ENCODE peak calls at places on chromosomes 7 and 10, in four cellular contexts. G is A549, L is brain microvascular endothelial cell, U is uterus. Q is an unnamed sample.
A peak's percentile ranks its signal among the peaks of the same experiment; 100 is the strongest.

GRCh38 chr7:159023746-159024145 is 120.9 kb downstream of the VIPR2 start:
- DNase-seq in G (no peak), L (no peak), U (no peak), Q (no peak)

GRCh38 chr7:128963327-128963757 is 25.6 kb downstream of the IRF5 start:
- DNase-seq in G (no peak), L (peak; percentile 31), U (no peak), Q (no peak)

GRCh38 chr10:121838149-121838548 is 89.7 kb downstream of the ATE1 start:
- DNase-seq in G (no peak), L (no peak), U (no peak), Q (no peak)

GRCh38 chr10:78972160-78972946 is 96.4 kb upstream of the ZMIZ1 start:
- DNase-seq in G (peak; percentile 48), L (peak; percentile 78), U (peak; percentile 73), Q (peak; percentile 45)

GRCh38 chr10:60788543-60788942 is 10.3 kb downstream of the CDK1 start:
- DNase-seq in G (no peak), L (no peak), U (no peak), Q (no peak)

GRCh38 chr10:110553905-110554304 is 13.6 kb upstream of the SMC3 start:
- DNase-seq in G (no peak), L (no peak), U (no peak), Q (no peak)

GRCh38 chr10:30821994-30822692 is 192.6 kb upstream of the LYZL2 start:
- DNase-seq in G (no peak), L (no peak), U (no peak), Q (no peak)

GRCh38 chr10:67046507-67046906 is 120.7 kb downstream of the LRRTM3 start:
- DNase-seq in G (no peak), L (no peak), U (no peak), Q (no peak)

GRCh38 chr10:46223064-46223480 is 63.7 kb upstream of the ANTXRL start:
- DNase-seq in G (no peak), L (no peak), U (no peak), Q (no peak)

GRCh38 chr7:149414745-149415390 is 46.0 kb downstream of the ZNF777 start:
- DNase-seq in G (no peak), L (peak; percentile 92), U (peak; percentile 50), Q (no peak)

GRCh38 chr10:70174058-70174741 is 3.9 kb upstream of the SAR1A start:
- DNase-seq in G (no peak), L (no peak), U (no peak), Q (no peak)

DNA sequence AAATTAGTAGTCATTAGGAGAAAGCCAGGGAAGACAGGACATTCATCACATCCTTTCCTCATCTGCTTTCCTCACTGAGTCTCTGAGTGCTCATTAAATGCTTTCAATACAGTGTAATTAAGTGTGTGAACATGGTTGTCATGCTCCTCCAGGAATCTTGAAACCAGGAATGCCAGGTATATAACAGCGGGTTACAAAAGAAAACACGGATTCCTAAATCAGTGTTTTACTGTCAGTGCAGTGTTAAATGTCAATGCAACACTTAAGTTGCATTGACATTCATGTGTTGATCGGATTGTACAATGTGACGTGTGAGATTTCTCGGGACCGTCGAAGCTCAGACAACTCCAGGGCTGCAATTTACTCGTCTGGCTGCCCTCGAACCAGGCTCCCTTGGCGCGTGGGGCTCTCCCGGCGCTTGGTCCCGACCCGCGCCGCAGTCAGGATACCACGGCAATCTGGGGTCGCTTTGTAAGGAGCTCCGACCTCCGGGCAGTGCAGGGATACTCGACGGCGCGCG is 455 bp upstream of the SPAG6 start:
- DNase-seq in G (no peak), L (no peak), U (no peak), Q (no peak)
- H3K27ac ChIP-seq in G (no peak overlapping the region), L (no peak overlapping the region), U (no peak overlapping the region), Q (no peak overlapping the region)

DNA sequence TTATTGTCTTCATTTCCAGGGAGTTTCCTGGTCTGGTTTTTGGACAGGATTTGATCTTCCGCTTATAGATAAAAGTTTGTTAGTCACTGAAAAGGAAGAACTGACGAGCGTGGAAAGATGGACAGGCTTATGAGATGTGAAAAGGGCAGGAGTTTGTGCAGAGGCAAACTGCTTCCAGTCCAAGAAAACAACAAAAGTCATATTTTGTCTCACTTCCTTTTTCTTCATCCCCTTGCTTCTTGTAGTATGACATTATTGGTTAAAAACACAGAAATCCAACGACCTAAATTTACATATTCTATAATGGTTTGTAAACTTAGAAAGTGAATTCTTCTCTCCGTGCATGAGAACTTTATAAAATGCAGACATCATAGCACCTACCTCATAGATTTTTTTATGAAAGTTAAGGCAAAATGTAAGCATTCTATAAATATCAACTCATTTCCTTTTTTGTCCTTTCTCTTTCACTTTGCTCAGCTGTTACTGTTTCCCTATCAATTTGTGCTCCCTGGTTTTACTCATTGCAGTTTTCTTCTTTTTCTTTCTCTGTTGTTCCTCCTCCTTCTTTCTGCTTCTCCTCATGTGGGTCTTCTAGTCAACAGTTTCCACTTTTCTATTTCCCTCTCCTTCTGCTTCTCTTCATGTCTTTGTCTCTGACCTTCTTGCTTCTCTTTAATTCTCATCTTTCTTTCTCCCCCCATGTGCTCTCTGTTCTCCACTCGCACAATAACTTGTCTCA is 370.2 kb downstream of the ARL4A start:
- DNase-seq in G (no peak), L (no peak), U (no peak), Q (no peak)
- H3K4me3 ChIP-seq in G (no peak overlapping the region), L (no peak overlapping the region), U (no peak overlapping the region), Q (no peak overlapping the region)

GRCh38 chr7:5661941-5662340 is 119.5 kb downstream of the RNF216 start:
- DNase-seq in G (no peak), L (no peak), U (no peak), Q (no peak)

GRCh38 chr7:5666361-5666760 is 115.1 kb downstream of the RNF216 start:
- DNase-seq in G (no peak), L (no peak), U (no peak), Q (no peak)

GRCh38 chr7:5662776-5663175 is 118.7 kb downstream of the RNF216 start:
- DNase-seq in G (no peak), L (no peak), U (no peak), Q (no peak)

GRCh38 chr7:5667391-5667790 is 114.1 kb downstream of the RNF216 start:
- DNase-seq in G (no peak), L (no peak), U (no peak), Q (no peak)

DNA sequence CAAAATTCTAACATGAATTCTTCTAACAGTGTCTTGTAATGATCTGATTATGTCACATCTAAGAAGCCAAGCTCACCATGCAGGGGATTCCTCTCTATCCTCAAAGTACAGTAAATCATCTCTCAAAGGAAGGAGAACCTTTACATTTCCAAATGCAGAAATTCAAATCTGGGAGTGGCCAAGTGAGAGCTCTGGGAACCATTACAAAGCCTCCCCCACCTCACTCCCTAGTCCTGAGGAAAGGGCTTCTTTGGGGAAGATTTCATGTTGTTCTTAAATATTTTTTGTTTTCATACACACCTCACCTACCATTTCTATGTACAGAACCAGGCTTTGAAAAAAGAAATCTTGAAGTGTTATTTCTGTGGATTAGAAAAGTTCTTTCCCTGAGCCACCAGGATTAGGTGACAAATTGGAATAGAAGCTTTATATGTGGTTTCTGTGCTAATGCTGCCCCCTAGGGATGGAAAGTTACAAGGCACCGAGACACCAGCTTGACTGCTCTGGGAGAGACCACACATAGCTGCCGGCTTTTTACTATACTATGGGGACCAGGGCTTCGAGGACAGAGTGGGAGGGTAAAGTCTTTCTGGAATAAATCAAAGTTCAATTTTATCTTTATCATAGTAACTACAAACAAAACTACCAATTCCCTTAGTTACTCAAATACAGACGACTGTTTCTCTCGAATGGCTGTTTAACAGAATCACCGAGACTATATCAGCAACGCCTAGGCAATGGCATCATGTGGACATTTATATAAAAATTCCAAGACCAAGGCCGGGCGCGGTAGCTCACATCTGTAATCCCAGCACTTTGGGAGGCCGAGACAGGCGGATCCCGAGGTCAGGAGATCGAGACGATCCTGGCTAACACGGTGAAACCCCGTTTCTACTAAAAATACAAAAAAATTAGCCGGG is 116.1 kb downstream of the RNF216 start:
- DNase-seq in G (peak; percentile 62), L (peak; percentile 78), U (peak; percentile 81), Q (peak; percentile 70)
- TF ChIP-seq CTCF in G (peak; percentile 92), L (peak; percentile 84), U (peak; percentile 82), Q (peak; percentile 87)

DNA sequence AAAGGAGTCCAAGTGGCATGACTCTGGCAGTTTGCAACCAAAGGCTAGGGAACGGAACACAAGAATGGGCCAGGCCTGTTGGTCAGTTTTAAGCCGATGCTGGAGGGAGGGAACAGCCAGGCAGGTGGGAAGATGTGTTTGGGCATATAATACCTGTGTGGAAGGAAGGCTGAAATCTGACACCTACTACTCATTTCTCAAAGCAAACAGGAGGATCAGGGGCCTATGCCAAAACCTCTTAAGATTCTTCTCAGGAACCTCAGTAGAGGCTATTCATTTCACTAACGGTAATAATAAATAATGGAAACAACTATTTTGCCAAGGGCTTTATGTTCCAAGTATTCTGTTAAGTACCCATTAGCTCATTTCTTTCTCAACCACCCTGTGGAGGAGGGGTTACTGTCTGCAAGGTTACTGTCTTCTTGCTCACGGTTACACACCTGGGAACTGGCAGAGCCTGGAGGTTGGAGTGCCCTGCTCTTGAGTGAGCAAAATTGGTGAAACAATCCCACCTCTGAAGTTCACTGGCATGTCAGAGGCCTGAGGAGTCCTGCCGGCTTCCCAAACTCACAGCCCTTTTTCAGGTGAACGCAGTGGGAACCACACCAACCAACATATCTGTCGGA is 35.5 kb downstream of the GOT1 start:
- DNase-seq in G (no peak), L (no peak), U (no peak), Q (peak; percentile 42)
- H3K27ac ChIP-seq in G (no peak overlapping the region), L (no peak overlapping the region), U (no peak overlapping the region), Q (peak overlapping the region; percentile 37)